ENCODE peak calls at places on chromosomes 13 and 19, in four cellular contexts. B is aorta, K is left ventricle myocardium inferior, I is upper lobe of left lung. U is an unnamed sample.

GRCh38 chr19:6611441-6611852 is 20.5 kb upstream of the CD70 start:
- DNase-seq in I (no peak), K (no peak), B (no peak), U (no peak)

GRCh38 chr13:113666324-113666660 is 727 bp upstream of the GRK1 start:
- DNase-seq in I (no peak), B (peak; percentile 27), K (peak; percentile 7), U (peak; percentile 4)

GRCh38 chr13:30020726-30021312 is 170.4 kb upstream of the UBL3 start:
- DNase-seq in K (no peak), B (no peak), I (no peak), U (no peak)

GRCh38 chr13:52925221-52925620 is 76.8 kb upstream of the PCDH8 start:
- DNase-seq in I (no peak), K (peak; percentile 35), B (no peak), U (no peak)

GRCh38 chr13:49410006-49410405 is 33.9 kb downstream of the CAB39L start:
- DNase-seq in I (no peak), K (no peak), B (no peak), U (no peak)

GRCh38 chr19:10946964-10947657 is 13.7 kb upstream of the SMARCA4 start:
- DNase-seq in K (no peak), B (no peak), I (no peak), U (no peak)

GRCh38 chr19:56642711-56643459 is at the start of gene SMIM17:
- DNase-seq in B (no peak), K (no peak), I (no peak), U (no peak)

GRCh38 chr13:48304132-48304876 is 753 bp downstream of the RB1 start:
- DNase-seq in B (no peak), I (peak; percentile 48), K (peak; percentile 36), U (peak; percentile 57)

GRCh38 chr13:110187501-110188161 is 119.3 kb downstream of the COL4A1 start:
- DNase-seq in I (no peak), B (no peak), K (peak; percentile 69), U (no peak)

GRCh38 chr13:55788548-55788947 is 1352.2 kb upstream of the PRR20A start:
- DNase-seq in B (no peak), I (no peak), K (no peak), U (no peak)

GRCh38 chr13:111961793-111962192 is 105.2 kb upstream of the SOX1 start:
- DNase-seq in I (no peak), K (no peak), B (no peak), U (no peak)

GRCh38 chr13:111961236-111961635 is 105.7 kb upstream of the SOX1 start:
- DNase-seq in B (no peak), I (no peak), K (no peak), U (no peak)

GRCh38 chr13:111964411-111965035 is 102.4 kb upstream of the SOX1 start:
- DNase-seq in K (no peak), I (no peak), B (no peak), U (no peak)

GRCh38 chr13:111963031-111963430 is 103.9 kb upstream of the SOX1 start:
- DNase-seq in B (no peak), I (no peak), K (no peak), U (no peak)

GRCh38 chr13:111962431-111962891 is 104.5 kb upstream of the SOX1 start:
- DNase-seq in B (no peak), K (no peak), I (no peak), U (no peak)
- H3K27me3 ChIP-seq in B (no peaks in the 10 kb centered on the region), K (peaks cover 40% of the 10 kb centered on the region), I (no peaks in the 10 kb centered on the region), U (no peaks in the 10 kb centered on the region)

GRCh38 chr19:46134527-46134926 is 10.0 kb upstream of the IGFL3 start:
- DNase-seq in K (no peak), B (no peak), I (no peak), U (no peak)
- H3K27ac ChIP-seq in K (peak overlapping the region; percentile 63), B (no peak overlapping the region), I (no peak overlapping the region), U (no peak overlapping the region)

GRCh38 chr13:99975626-99976025 is 4.1 kb upstream of the ZIC5 start:
- DNase-seq in K (no peak), I (no peak), B (no peak), U (no peak)
- H3K27me3 ChIP-seq in K (peaks cover 100% of the 10 kb centered on the region), I (peaks cover 6% of the 10 kb centered on the region), B (no peaks in the 10 kb centered on the region), U (peaks cover 100% of the 10 kb centered on the region)

GRCh38 chr13:74037762-74038161 is 96.4 kb downstream of the KLF12 start:
- DNase-seq in I (no peak), B (no peak), K (no peak), U (no peak)

GRCh38 chr13:74035881-74036280 is 98.3 kb downstream of the KLF12 start:
- DNase-seq in K (no peak), B (no peak), I (no peak), U (no peak)

GRCh38 chr13:74036373-74036772 is 97.8 kb downstream of the KLF12 start:
- DNase-seq in B (no peak), K (no peak), I (no peak), U (no peak)

GRCh38 chr13:74027161-74027779 is 106.9 kb downstream of the KLF12 start:
- DNase-seq in I (no peak), B (no peak), K (no peak), U (no peak)

GRCh38 chr13:74032325-74032724 is 101.9 kb downstream of the KLF12 start:
- DNase-seq in K (no peak), B (no peak), I (no peak), U (no peak)
- H3K27ac ChIP-seq in K (peak overlapping the region; percentile 4), B (no peak overlapping the region), I (no peak overlapping the region), U (no peak overlapping the region)

GRCh38 chr19:50489461-50490011 is 12.9 kb upstream of the GARIN5A start:
- DNase-seq in B (peak; percentile 74), I (no peak), K (no peak), U (no peak)

GRCh38 chr19:50490991-50491472 is 14.4 kb upstream of the GARIN5A start:
- DNase-seq in B (peak; percentile 58), K (no peak), I (no peak), U (no peak)

GRCh38 chr19:50488795-50489194 is 12.1 kb upstream of the GARIN5A start:
- DNase-seq in K (no peak), B (peak; percentile 52), I (no peak), U (no peak)

GRCh38 chr19:50492303-50493052 is 15.8 kb upstream of the GARIN5A start:
- DNase-seq in I (no peak), B (peak; percentile 39), K (no peak), U (no peak)

DNA sequence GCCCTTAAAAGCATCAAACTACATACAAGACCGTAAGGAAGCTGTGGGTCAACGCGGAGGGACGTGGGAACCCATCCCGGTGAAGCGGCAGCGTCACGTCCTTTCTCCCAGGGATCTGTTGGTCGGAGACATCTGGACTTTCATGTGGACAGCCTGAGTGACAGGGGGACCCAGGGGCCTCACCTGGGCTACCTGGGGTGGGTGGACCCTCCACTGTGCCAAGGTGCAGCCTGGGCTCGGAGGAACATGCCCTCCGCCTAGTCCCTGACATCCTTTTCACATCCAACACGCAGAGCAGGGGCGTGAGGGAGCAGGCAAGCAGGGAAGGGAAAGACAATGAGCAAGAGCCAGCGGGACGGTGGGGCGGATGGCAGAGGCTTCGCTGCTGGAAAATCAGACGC is 13.8 kb upstream of the GARIN5A start:
- DNase-seq in B (peak; percentile 71), K (no peak), I (no peak), U (no peak)
- H3K27me3 ChIP-seq in B (no peaks in the 10 kb centered on the region), K (peaks cover 6% of the 10 kb centered on the region), I (no peaks in the 10 kb centered on the region), U (peaks cover 20% of the 10 kb centered on the region)

DNA sequence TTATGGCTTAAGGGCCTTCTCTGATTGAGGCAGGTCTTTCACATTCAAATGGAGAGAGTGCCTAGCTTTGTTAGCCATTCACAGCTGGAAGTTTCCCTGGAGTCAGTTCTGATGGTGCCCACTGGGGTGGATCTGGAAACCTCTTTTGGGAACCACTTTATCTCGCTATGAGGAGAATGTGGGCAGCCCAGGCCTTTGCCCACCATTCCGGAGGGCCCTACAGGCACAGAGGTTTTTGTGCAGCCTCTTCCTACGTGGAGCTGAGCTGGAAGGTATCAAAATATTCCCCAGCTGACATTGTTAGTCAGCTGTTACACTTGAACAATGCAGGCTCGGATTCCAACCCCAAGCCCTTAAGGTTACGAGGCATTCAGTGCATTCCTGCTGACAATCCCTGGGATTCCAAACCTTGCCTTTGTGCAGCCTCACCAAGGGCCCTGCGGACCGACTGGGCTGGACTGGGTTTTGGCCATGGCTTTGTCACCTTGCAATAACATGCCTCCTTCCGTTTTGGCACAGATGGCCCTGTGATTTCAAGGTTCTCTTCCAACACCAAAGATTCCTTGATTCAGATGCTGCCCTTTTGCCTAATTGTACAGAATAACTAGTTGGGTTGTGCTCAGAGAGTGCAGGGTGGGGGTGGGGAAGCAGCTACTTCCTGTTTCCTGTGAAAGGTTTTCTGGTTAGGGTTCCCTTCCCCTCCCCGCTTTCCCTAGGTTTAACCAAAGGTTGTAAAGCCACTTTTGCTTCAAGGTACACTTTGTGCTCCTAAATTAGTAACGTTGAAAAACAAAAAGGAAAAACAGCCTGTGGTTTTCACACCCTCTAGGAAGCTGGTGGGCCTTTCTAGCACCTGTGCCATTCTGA is 27.1 kb downstream of the SAE1 start:
- DNase-seq in B (no peak), K (peak; percentile 45), I (peak; percentile 66), U (peak; percentile 64)
- H3K27ac ChIP-seq in B (peak overlapping the region; percentile 71), K (peak overlapping the region; percentile 93), I (peak overlapping the region; percentile 87), U (peak overlapping the region; percentile 88)

GRCh38 chr19:50535672-50536071 is 22.0 kb upstream of the ASPDH start:
- DNase-seq in K (no peak), I (no peak), B (no peak), U (no peak)

GRCh38 chr19:50532952-50533351 is 19.2 kb upstream of the ASPDH start:
- DNase-seq in B (no peak), I (no peak), K (no peak), U (no peak)

GRCh38 chr19:50536662-50537305 is 23.1 kb upstream of the ASPDH start:
- DNase-seq in I (no peak), K (no peak), B (no peak), U (no peak)

GRCh38 chr19:50534478-50534877 is 20.8 kb upstream of the ASPDH start:
- DNase-seq in B (no peak), I (no peak), K (no peak), U (no peak)

GRCh38 chr19:50531171-50531612 is 17.5 kb upstream of the ASPDH start:
- DNase-seq in I (no peak), K (no peak), B (no peak), U (no peak)
- H3K27me3 ChIP-seq in I (no peaks in the 10 kb centered on the region), K (peaks cover 33% of the 10 kb centered on the region), B (no peaks in the 10 kb centered on the region), U (peaks cover 12% of the 10 kb centered on the region)

GRCh38 chr13:33280550-33280905 is 5.0 kb downstream of the STARD13 start:
- DNase-seq in B (no peak), K (no peak), I (no peak), U (no peak)
- H3K27ac ChIP-seq in B (no peak overlapping the region), K (peak overlapping the region; percentile 96), I (peak overlapping the region; percentile 26), U (peak overlapping the region; percentile 92)

GRCh38 chr13:94246495-94246894 is 233.0 kb downstream of the DCT start:
- DNase-seq in I (no peak), K (no peak), B (no peak), U (no peak)
- H3K27me3 ChIP-seq in I (no peaks in the 10 kb centered on the region), K (no peaks in the 10 kb centered on the region), B (no peaks in the 10 kb centered on the region), U (no peaks in the 10 kb centered on the region)